ENCODE peak calls at places on chromosomes 13 and 19, in six cellular contexts. X, M, B, S, C and E are unnamed samples.

GRCh38 chr19:43780706-43781525 is at the start of gene KCNN4:
- DNase-seq in X (no peak), M (no peak), B (no peak), S (no peak), C (peak), E (no peak)

GRCh38 chr13:96958286-96958891 is 35.9 kb downstream of the OXGR1 start:
- DNase-seq in X (peak), M (no peak), B (peak), S (no peak), C (peak), E (peak)

GRCh38 chr13:65914707-65915106 is 1315.4 kb downstream of the PCDH9 start:
- DNase-seq in X (no peak), M (no peak), B (no peak), S (no peak), C (no peak), E (no peak)

GRCh38 chr13:97329331-97329730 is 104.6 kb upstream of the RAP2A start:
- DNase-seq in X (no peak), M (no peak), B (no peak), S (no peak), C (no peak), E (no peak)

GRCh38 chr19:3102239-3103140 is 8.3 kb downstream of the GNA11 start:
- DNase-seq in X (no peak), M (no peak), B (no peak), S (no peak), C (no peak), E (no peak)

GRCh38 chr13:47184311-47184710 is 287.5 kb upstream of the HTR2A start:
- DNase-seq in X (no peak), M (no peak), B (no peak), S (no peak), C (no peak), E (no peak)

GRCh38 chr19:29880498-29881081 is 61.4 kb upstream of the URI1 start:
- DNase-seq in X (no peak), M (no peak), B (no peak), S (no peak), C (no peak), E (no peak)

GRCh38 chr13:113406321-113407102 is 42.6 kb upstream of the GRTP1 start:
- DNase-seq in X (no peak), M (no peak), B (no peak), S (no peak), C (no peak), E (no peak)

GRCh38 chr19:45499196-45500180 is 1.2 kb downstream of the PPM1N start:
- DNase-seq in X (peak), M (no peak), B (no peak), S (peak), C (peak), E (peak)

GRCh38 chr19:41699231-41699967 is 9.0 kb upstream of the CEACAM5 start:
- DNase-seq in X (no peak), M (no peak), B (no peak), S (no peak), C (no peak), E (no peak)

GRCh38 chr13:42373048-42373812 is 101.3 kb downstream of the AKAP11 start:
- DNase-seq in X (no peak), M (no peak), B (no peak), S (no peak), C (no peak), E (no peak)

GRCh38 chr19:19662866-19663291 is 597 bp downstream of the ATP13A1 start:
- DNase-seq in X (no peak), M (no peak), B (peak), S (no peak), C (no peak), E (no peak)

GRCh38 chr19:29945017-29945416 is 3.0 kb downstream of the URI1 start:
- DNase-seq in X (no peak), M (no peak), B (no peak), S (no peak), C (no peak), E (no peak)

GRCh38 chr19:2512523-2513431 is 36.9 kb downstream of the GADD45B start:
- DNase-seq in X (no peak), M (no peak), B (no peak), S (no peak), C (no peak), E (no peak)

GRCh38 chr13:28826368-28826767 is 6.2 kb downstream of the MTUS2 start:
- DNase-seq in X (no peak), M (no peak), B (no peak), S (no peak), C (no peak), E (no peak)

GRCh38 chr19:50003810-50004419 is 21.3 kb downstream of the VRK3 start:
- DNase-seq in X (no peak), M (peak), B (no peak), S (no peak), C (peak), E (no peak)

GRCh38 chr19:49614096-49614857 is 23.3 kb downstream of the PRR12 start:
- DNase-seq in X (no peak), M (no peak), B (peak), S (no peak), C (no peak), E (no peak)

GRCh38 chr13:50215389-50215788 is 200.1 kb downstream of the KCNRG start:
- DNase-seq in X (no peak), M (no peak), B (peak), S (no peak), C (no peak), E (no peak)

GRCh38 chr13:28394422-28394821 is 100.5 kb downstream of the FLT1 start:
- DNase-seq in X (no peak), M (no peak), B (no peak), S (no peak), C (no peak), E (no peak)

GRCh38 chr13:55777612-55778011 is 1363.1 kb upstream of the PRR20A start:
- DNase-seq in X (no peak), M (no peak), B (no peak), S (no peak), C (no peak), E (no peak)

GRCh38 chr13:44011036-44011435 is 131.3 kb downstream of the LACC1 start:
- DNase-seq in X (no peak), M (no peak), B (no peak), S (no peak), C (no peak), E (no peak)

GRCh38 chr19:28864577-28865042 is 348.3 kb downstream of the UQCRFS1 start:
- DNase-seq in X (no peak), M (no peak), B (no peak), S (no peak), C (no peak), E (no peak)

GRCh38 chr19:56400485-56400884 is 3.6 kb upstream of the ZNF583 start:
- DNase-seq in X (no peak), M (no peak), B (no peak), S (no peak), C (no peak), E (no peak)

GRCh38 chr13:44277459-44277858 is 96.2 kb upstream of the SERP2 start:
- DNase-seq in X (no peak), M (no peak), B (no peak), S (no peak), C (no peak), E (no peak)

GRCh38 chr13:43545317-43545874 is 241.4 kb downstream of the ENOX1 start:
- DNase-seq in X (no peak), M (no peak), B (no peak), S (no peak), C (no peak), E (no peak)

GRCh38 chr13:106349080-106349841 is 186.2 kb downstream of the EFNB2 start:
- DNase-seq in X (peak), M (no peak), B (no peak), S (peak), C (no peak), E (no peak)

GRCh38 chr19:51161266-51161665 is 19.2 kb downstream of the SIGLEC7 start:
- DNase-seq in X (no peak), M (no peak), B (no peak), S (no peak), C (no peak), E (no peak)

GRCh38 chr13:51906581-51906980 is 44.8 kb downstream of the CCDC70 start:
- DNase-seq in X (peak), M (no peak), B (peak), S (no peak), C (no peak), E (no peak)

GRCh38 chr19:4386038-4386782 is 14.1 kb downstream of the SH3GL1 start:
- DNase-seq in X (no peak), M (no peak), B (no peak), S (no peak), C (no peak), E (no peak)

GRCh38 chr19:39132344-39132969 is 6.9 kb downstream of the PAK4 start:
- DNase-seq in X (no peak), M (no peak), B (no peak), S (no peak), C (no peak), E (no peak)

GRCh38 chr19:41928221-41928683 is at the start of gene ERFL:
- DNase-seq in X (peak), M (no peak), B (no peak), S (no peak), C (peak), E (no peak)

GRCh38 chr13:111042661-111043226 is 72.4 kb upstream of the ARHGEF7 start:
- DNase-seq in X (no peak), M (no peak), B (no peak), S (no peak), C (no peak), E (no peak)

GRCh38 chr13:26061947-26062346 is 10.1 kb upstream of the SHISA2 start:
- DNase-seq in X (no peak), M (no peak), B (no peak), S (no peak), C (no peak), E (no peak)

GRCh38 chr19:38243279-38243673 is 12.9 kb downstream of the PPP1R14A start:
- DNase-seq in X (no peak), M (no peak), B (no peak), S (no peak), C (no peak), E (no peak)

GRCh38 chr13:30846311-30846710 is 59.8 kb upstream of the MEDAG start:
- DNase-seq in X (no peak), M (no peak), B (no peak), S (no peak), C (no peak), E (no peak)

GRCh38 chr19:35240322-35240721 is 8.5 kb upstream of the LSR start:
- DNase-seq in X (no peak), M (peak), B (no peak), S (no peak), C (no peak), E (no peak)

GRCh38 chr13:101703838-101704237 is 251.4 kb downstream of the ITGBL1 start:
- DNase-seq in X (no peak), M (no peak), B (no peak), S (no peak), C (no peak), E (no peak)

GRCh38 chr19:47020132-47020805 is 632 bp downstream of the NPAS1 start:
- DNase-seq in X (peak), M (no peak), B (no peak), S (no peak), C (peak), E (no peak)
- H3K4me3 ChIP-seq in X (peak), M (no peak), B (peak), S (peak), C (peak), E (peak)

GRCh38 chr13:45662122-45662521 is 40.0 kb upstream of the CBY2 start:
- DNase-seq in X (no peak), M (no peak), B (no peak), S (no peak), C (no peak), E (no peak)
- TF ChIP-seq YY1 in X (no peak), M (no peak), B (no peak), S (no peak), C (no peak), E (no peak)

DNA sequence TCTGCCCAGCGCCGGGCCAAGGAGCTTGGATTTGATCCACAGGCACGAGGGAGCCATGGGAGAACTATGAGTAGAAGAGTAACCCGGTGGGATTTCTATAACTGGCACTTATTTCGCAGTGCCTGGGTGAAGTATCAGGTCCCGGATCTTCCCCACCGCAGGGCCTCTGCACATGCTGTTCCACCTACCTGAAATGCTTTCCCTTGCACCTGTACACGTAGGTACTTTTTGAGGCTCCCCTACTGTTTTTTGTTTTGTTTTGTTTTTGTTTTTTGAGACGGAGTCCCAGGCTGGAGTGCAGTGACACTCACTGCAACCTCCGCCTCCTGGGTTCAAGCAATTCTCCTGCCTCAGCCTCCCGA is 402 bp upstream of the KANK3 start:
- DNase-seq in X (no peak), M (no peak), B (no peak), S (no peak), C (no peak), E (no peak)
- H3K4me3 ChIP-seq in X (no peak), M (no peak), B (peak), S (no peak), C (peak), E (no peak)

GRCh38 chr13:34939771-34940170 is 2.3 kb upstream of the NBEA start:
- DNase-seq in X (no peak), M (no peak), B (no peak), S (no peak), C (no peak), E (no peak)

GRCh38 chr13:34941835-34942731 is at the start of gene NBEA:
- DNase-seq in X (peak), M (peak), B (peak), S (peak), C (peak), E (no peak)

GRCh38 chr13:34942732-34943674 is 933 bp downstream of the NBEA start:
- DNase-seq in X (peak), M (no peak), B (no peak), S (peak), C (no peak), E (no peak)

GRCh38 chr13:34941436-34941834 is 635 bp upstream of the NBEA start:
- DNase-seq in X (no peak), M (no peak), B (no peak), S (no peak), C (no peak), E (no peak)

DNA sequence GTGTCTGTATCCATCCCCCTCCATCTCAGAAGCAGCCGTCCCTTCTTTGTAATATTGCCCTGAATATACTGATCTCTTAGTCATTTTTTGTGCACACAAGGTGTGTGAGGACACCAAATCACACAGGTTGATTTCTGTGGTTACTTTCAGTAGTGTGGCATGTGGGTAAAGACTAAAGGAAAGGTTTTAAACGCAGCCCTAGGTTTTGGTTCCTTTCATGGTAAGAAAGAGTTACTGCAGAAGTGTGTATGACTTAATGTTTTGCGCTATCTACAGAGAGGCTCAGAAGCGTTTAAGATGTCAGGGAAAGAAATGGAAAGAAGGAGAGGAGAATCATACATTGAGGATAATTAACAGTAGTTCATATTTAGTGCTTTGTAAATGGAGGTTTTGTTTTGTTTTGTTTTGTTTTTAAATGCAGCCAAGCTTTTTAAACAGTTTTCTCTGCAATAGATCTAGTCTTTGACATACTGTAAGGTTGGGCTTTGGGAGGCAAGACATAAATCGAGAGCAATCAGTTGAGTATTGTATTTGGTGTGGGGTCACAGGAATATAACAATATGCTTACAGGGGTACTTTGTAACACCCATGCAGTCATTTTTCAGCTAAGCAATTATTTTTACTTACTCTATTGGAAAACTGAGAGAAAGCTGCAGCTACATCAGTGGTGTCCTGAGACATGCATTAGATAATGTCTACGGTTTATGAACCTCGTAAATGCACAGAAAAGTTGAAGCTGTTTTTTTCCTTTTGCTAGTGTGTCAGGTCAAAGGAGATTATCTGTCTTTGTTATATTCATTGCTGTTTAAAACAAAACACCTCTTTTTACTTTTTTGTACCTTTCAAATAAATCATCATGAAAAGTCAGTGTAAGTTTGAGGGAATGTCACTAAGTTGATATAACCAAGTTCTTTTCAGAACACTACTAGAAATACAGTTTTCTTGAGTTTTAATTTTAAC is 1.9 kb downstream of the NBEA start:
- DNase-seq in X (peak), M (no peak), B (no peak), S (no peak), C (no peak), E (no peak)
- TF ChIP-seq YY1 in X (no peak), M (no peak), B (no peak), S (no peak), C (no peak), E (no peak)

GRCh38 chr19:1244693-1245451 is 3.3 kb downstream of the ATP5F1D start:
- DNase-seq in X (no peak), M (no peak), B (peak), S (no peak), C (no peak), E (no peak)

GRCh38 chr19:1241417-1242095 is at the start of gene ATP5F1D:
- DNase-seq in X (peak), M (peak), B (peak), S (peak), C (peak), E (peak)

GRCh38 chr19:1245468-1245867 is 2.9 kb upstream of the MIDN start:
- DNase-seq in X (no peak), M (no peak), B (no peak), S (no peak), C (no peak), E (no peak)

GRCh38 chr19:1245884-1246816 is 2.2 kb upstream of the MIDN start:
- DNase-seq in X (no peak), M (no peak), B (peak), S (no peak), C (no peak), E (no peak)

DNA sequence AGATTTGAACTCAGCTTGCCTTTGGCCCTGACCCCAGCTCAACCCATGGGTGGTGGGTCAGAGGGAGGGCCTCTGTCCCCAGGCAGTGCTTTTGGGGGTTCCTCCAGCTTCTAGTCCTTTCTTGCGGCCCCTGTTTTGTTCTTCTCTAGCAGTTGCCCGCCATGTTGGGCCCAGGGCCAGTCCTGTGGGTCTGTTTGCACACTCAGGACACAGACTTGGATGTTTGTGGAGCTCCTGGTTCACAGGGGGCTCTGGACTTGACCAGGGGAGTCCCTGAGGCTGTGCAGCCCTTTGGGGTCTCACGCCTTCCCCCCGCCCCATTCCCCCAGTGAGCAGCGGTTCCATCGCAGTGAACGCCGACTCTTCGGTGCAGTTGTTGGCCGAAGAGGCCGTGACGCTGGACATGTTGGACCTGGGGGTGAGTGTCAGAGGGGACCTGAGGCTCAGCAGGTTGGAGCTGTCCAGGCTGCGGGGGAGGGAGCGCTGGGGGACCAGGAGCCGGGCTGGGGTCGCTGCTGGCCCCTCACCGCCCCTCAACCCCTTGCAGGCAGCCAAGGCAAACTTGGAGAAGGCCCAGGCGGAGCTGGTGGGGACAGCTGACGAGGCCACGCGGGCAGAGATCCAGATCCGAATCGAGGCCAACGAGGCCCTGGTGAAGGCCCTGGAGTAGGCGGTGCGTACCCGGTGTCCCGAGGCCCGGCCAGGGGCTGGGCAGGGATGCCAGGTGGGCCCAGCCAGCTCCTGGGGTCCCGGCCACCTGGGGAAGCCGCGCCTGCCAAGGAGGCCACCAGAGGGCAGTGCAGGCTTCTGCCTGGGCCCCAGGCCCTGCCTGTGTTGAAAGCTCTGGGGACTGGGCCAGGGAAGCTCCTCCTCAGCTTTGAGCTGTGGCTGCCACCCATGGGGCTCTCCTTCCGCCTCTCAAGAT is 2.5 kb downstream of the ATP5F1D start:
- DNase-seq in X (peak), M (no peak), B (peak), S (peak), C (no peak), E (no peak)
- H3K4me3 ChIP-seq in X (peak), M (peak), B (peak), S (no peak), C (peak), E (no peak)

GRCh38 chr19:9786342-9786741 is 17.8 kb upstream of the ZNF846 start:
- DNase-seq in X (no peak), M (no peak), B (no peak), S (no peak), C (no peak), E (no peak)

GRCh38 chr19:9792191-9793050 is 23.9 kb upstream of the ZNF846 start:
- DNase-seq in X (peak), M (peak), B (peak), S (peak), C (peak), E (peak)

GRCh38 chr19:9791552-9792181 is 23.1 kb upstream of the ZNF846 start:
- DNase-seq in X (peak), M (peak), B (peak), S (peak), C (peak), E (peak)

GRCh38 chr19:9786819-9787218 is 18.3 kb upstream of the ZNF846 start:
- DNase-seq in X (no peak), M (no peak), B (no peak), S (no peak), C (no peak), E (no peak)

GRCh38 chr19:9789066-9789465 is 20.5 kb upstream of the ZNF846 start:
- DNase-seq in X (no peak), M (no peak), B (no peak), S (no peak), C (no peak), E (no peak)
- TF ChIP-seq YY1 in X (no peak), M (no peak), B (no peak), S (no peak), C (no peak), E (no peak)